ENCODE peak calls at places on chromosome 9, in five cellular contexts. Z, S, W, P and U are unnamed samples.

GRCh38 chr9:115138151-115138550 is 20.2 kb upstream of the TNC start:
- DNase-seq in S (no peak), W (no peak), P (no peak), Z (no peak), U (no peak)

GRCh38 chr9:19161257-19162025 is 34.1 kb upstream of the PLIN2 start:
- DNase-seq in P (peak), W (no peak), S (peak), Z (peak), U (peak)

GRCh38 chr9:22111871-22112247 is 102.8 kb upstream of the CDKN2B start:
- DNase-seq in S (no peak), W (no peak), Z (no peak), P (no peak), U (no peak)

GRCh38 chr9:87076825-87077224 is 129.5 kb upstream of the GAS1 start:
- DNase-seq in P (no peak), Z (no peak), S (no peak), W (no peak), U (peak)

GRCh38 chr9:136239963-136240330 is 5.7 kb downstream of the QSOX2 start:
- DNase-seq in Z (no peak), P (no peak), S (no peak), W (no peak), U (no peak)

GRCh38 chr9:108691614-108692013 is 164.2 kb downstream of the ACTL7B start:
- DNase-seq in P (no peak), Z (no peak), S (peak), W (no peak), U (peak)

GRCh38 chr9:125421156-125421555 is 159.5 kb downstream of the GAPVD1 start:
- DNase-seq in S (no peak), P (no peak), W (no peak), Z (no peak), U (no peak)

GRCh38 chr9:123713282-123713681 is 216.6 kb downstream of the DENND1A start:
- DNase-seq in W (no peak), S (no peak), P (no peak), Z (no peak), U (no peak)

GRCh38 chr9:3863114-3863528 is 337.3 kb upstream of the RFX3 start:
- DNase-seq in S (peak), P (no peak), W (no peak), Z (no peak), U (peak)

GRCh38 chr9:118652258-118652657 is 717.0 kb downstream of the BRINP1 start:
- DNase-seq in Z (no peak), S (peak), P (no peak), W (no peak), U (peak)

GRCh38 chr9:38388283-38389223 is 3.9 kb upstream of the ALDH1B1 start:
- DNase-seq in S (no peak), Z (no peak), P (no peak), W (no peak), U (no peak)

GRCh38 chr9:118563677-118564076 is 805.6 kb downstream of the BRINP1 start:
- DNase-seq in Z (no peak), S (peak), W (no peak), P (no peak), U (peak)

GRCh38 chr9:133777871-133778270 is 39.7 kb upstream of the SARDH start:
- DNase-seq in W (no peak), Z (no peak), S (no peak), P (no peak), U (no peak)

GRCh38 chr9:93082841-93083411 is 13.1 kb upstream of the CARD19 start:
- DNase-seq in P (no peak), Z (no peak), W (peak), S (no peak), U (no peak)

GRCh38 chr9:135525241-135526088 is 4.2 kb downstream of the LCN1 start:
- DNase-seq in W (peak), Z (no peak), S (no peak), P (no peak), U (no peak)

GRCh38 chr9:27407966-27408365 is 111.0 kb upstream of the EQTN start:
- DNase-seq in Z (no peak), W (no peak), P (no peak), S (peak), U (peak)

GRCh38 chr9:135498381-135499126 is 1.9 kb upstream of the MRPS2 start:
- DNase-seq in S (no peak), P (no peak), W (peak), Z (no peak), U (no peak)

GRCh38 chr9:96453625-96454024 is 3.7 kb downstream of the HABP4 start:
- DNase-seq in Z (no peak), S (no peak), W (no peak), P (no peak), U (peak)

DNA sequence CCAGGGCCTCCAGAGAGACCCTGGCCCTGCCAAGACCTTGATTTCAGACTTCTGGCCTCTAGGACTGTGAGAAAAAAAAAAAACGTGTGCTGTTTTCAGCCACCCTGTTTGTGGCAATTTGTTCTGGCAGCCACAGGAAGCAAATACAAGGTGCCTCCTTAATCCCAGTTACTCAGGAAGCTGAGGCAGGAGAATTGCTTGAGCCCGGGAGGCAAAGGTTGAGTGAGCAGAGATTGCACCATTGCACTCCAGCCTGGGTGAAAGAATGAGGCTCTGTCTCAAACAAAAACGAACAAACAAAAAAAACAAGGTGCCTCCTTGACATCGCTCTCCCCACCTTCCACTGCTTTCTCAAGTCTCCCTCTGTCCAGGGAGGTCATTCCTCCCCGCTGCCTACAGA is 98.0 kb downstream of the GABBR2 start:
- DNase-seq in P (no peak), W (no peak), S (no peak), Z (no peak), U (no peak)
- H3K27ac ChIP-seq in P (no peak), W (no peak), S (no peak), Z (no peak), U (no peak)

DNA sequence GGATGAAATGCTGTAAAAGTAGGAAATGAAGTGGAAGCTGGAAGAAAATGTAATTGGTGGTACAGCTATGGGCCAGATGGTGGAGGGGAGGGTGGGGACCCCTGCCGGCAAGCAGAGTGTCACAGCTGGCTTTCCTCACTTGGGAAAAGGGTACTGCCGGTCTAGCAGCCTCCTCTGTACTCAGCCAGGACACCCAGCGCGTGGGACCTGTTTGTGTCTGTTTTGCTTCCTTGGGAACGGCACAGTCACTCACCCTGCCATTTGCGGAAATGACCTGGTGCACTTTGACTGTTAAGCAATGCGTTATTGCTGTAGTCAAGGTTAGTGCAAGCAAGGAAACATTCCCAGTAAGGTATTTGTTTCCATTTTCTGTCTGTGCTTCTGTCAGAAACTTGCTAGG is 10.1 kb downstream of the TMEM252 start:
- DNase-seq in Z (no peak), P (no peak), W (peak), S (no peak), U (no peak)
- TF ChIP-seq CTCF in Z (no peak), P (no peak), W (no peak), S (no peak), U (no peak)

GRCh38 chr9:14434971-14435718 is 121.2 kb upstream of the NFIB start:
- DNase-seq in S (no peak), Z (no peak), P (no peak), W (no peak), U (no peak)

GRCh38 chr9:14438232-14438966 is 124.5 kb upstream of the NFIB start:
- DNase-seq in P (no peak), S (no peak), Z (no peak), W (no peak), U (no peak)

GRCh38 chr9:14439555-14439954 is 125.6 kb upstream of the NFIB start:
- DNase-seq in W (no peak), P (no peak), Z (no peak), S (no peak), U (no peak)

GRCh38 chr9:14435871-14436270 is 121.9 kb upstream of the NFIB start:
- DNase-seq in Z (no peak), W (no peak), P (no peak), S (no peak), U (no peak)

GRCh38 chr9:14437336-14438231 is 123.6 kb upstream of the NFIB start:
- DNase-seq in P (no peak), S (no peak), W (no peak), Z (no peak), U (no peak)
- H3K27ac ChIP-seq in P (no peak), S (no peak), W (no peak), Z (no peak), U (no peak)

GRCh38 chr9:77177143-77177893 is at the start of gene VPS13A:
- DNase-seq in S (peak), P (peak), W (peak), Z (peak), U (peak)
- TF ChIP-seq CTCF in S (peak), P (peak), W (peak), Z (no peak), U (peak)

DNA sequence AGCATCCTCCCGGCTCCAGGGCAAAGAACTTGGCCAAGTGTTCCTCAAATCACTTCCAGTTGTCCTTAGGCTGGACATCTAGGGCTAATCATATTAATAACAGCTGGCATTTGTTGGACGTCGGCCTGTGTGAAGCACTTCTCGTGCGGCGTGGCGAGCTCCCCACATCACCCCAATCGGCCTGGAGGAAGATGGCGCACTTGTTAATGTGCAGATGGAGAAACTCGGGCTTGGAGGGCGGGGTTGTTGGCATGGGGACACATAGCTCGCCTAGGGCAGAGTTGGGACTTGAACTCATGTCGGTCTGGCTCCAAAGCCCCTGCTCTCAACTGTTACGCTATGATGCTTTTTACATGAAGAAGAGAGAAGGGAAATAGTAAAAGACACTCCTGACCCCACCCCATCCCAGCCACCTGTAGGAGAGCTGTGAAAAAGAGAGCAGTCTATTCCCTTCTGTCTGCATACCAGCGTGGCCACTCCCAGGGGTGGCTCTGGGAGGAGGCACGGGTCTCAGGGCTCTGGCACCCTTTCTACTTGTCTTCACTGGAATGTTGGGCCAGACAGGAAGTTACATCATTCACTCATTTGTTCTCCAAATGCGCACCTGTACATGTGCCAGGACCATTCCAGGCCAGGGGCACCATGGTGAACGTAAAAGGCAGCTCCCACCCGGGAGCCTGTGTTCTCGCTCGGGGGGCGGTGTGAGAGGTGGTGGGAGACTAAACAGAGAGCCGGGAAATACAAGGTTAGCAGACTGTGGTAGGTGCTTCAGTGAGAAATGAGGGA is 12.8 kb upstream of the NUP214 start:
- DNase-seq in W (peak), Z (no peak), P (no peak), S (no peak), U (peak)
- H3K27ac ChIP-seq in W (no peak), Z (no peak), P (no peak), S (no peak), U (peak)

GRCh38 chr9:20835364-20836286 is 151.6 kb downstream of the FOCAD start:
- DNase-seq in S (peak), Z (no peak), W (no peak), P (no peak), U (peak)

GRCh38 chr9:20832775-20833174 is 148.7 kb downstream of the FOCAD start:
- DNase-seq in P (no peak), S (no peak), Z (no peak), W (no peak), U (no peak)

DNA sequence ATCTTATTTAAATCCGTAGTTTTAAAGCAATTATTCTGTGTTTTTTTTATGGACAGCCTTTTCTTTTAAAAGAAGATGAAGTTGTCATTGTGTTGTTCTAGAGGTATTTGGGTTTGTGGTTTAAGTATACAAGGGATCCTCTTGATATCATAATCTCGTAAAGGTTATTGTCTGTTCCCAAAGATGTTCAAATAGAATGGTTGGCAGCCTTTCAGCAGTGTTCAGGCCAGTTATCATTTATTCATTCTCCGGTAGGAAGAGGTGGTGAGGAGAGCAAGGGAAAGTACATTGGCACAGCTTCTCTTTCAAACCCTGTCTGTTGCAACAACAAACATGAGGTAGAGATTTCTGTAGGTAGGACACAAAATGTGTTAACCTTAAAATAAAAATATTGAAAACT is 147.0 kb downstream of the FOCAD start:
- DNase-seq in P (no peak), S (no peak), W (no peak), Z (no peak), U (no peak)
- TF ChIP-seq CTCF in P (no peak), S (no peak), W (no peak), Z (no peak), U (no peak)